ENCODE peak calls at places on chromosome 17, in five cellular contexts. R, F, X, Y and O are unnamed samples.

GRCh38 chr17:6240601-6241000 is 170.4 kb downstream of the WSCD1 start:
- DNase-seq in X (no peak), R (no peak), Y (no peak), F (no peak), O (no peak)

GRCh38 chr17:50514388-50514787 is 6.1 kb downstream of the MYCBPAP start:
- DNase-seq in Y (no peak), F (no peak), R (no peak), X (no peak), O (no peak)

GRCh38 chr17:4789701-4789950 is 862 bp downstream of the GLTPD2 start:
- DNase-seq in Y (no peak), X (no peak), R (peak; percentile 64), F (no peak), O (no peak)

GRCh38 chr17:731943-732787 is at the start of gene TLCD3A:
- DNase-seq in R (peak; percentile 71), Y (peak; percentile 55), X (peak; percentile 19), F (peak; percentile 95), O (peak; percentile 88)

GRCh38 chr17:336110-337021 is 16.2 kb downstream of the RPH3AL start:
- DNase-seq in Y (no peak), F (peak; percentile 62), X (no peak), R (no peak), O (no peak)

GRCh38 chr17:13540546-13540945 is 61.2 kb downstream of the HS3ST3A1 start:
- DNase-seq in R (no peak), X (no peak), Y (no peak), F (no peak), O (no peak)

GRCh38 chr17:79951361-79952264 is 84.1 kb downstream of the TBC1D16 start:
- DNase-seq in X (no peak), R (no peak), F (peak; percentile 48), Y (no peak), O (peak; percentile 90)

GRCh38 chr17:58658804-58659713 is 32.8 kb downstream of the TEX14 start:
- DNase-seq in F (peak; percentile 93), X (peak; percentile 81), R (peak; percentile 89), Y (peak; percentile 98), O (peak; percentile 89)

GRCh38 chr17:77140878-77141767 is at the start of gene SEC14L1:
- DNase-seq in X (peak; percentile 66), Y (peak; percentile 66), R (peak; percentile 78), F (peak; percentile 89), O (peak; percentile 66)

GRCh38 chr17:65794572-65794971 is 233.1 kb upstream of the AXIN2 start:
- DNase-seq in F (peak; percentile 43), R (peak; percentile 81), Y (peak; percentile 82), X (peak; percentile 37), O (peak; percentile 28)

GRCh38 chr17:43839670-43840101 is 6.7 kb upstream of the MPP3 start:
- DNase-seq in F (no peak), X (no peak), Y (peak; percentile 81), R (peak; percentile 20), O (no peak)

GRCh38 chr17:50817142-50817751 is 18.1 kb upstream of the WFIKKN2 start:
- DNase-seq in F (peak; percentile 84), Y (peak; percentile 31), R (peak; percentile 71), X (peak; percentile 60), O (peak; percentile 48)

GRCh38 chr17:60039509-60040442 is 38.9 kb downstream of the HEATR6 start:
- DNase-seq in Y (no peak), F (peak; percentile 31), X (no peak), R (no peak), O (no peak)

GRCh38 chr17:77783991-77784820 is 174.3 kb upstream of the TNRC6C start:
- DNase-seq in Y (no peak), X (peak; percentile 87), R (no peak), F (no peak), O (no peak)

GRCh38 chr17:8164815-8165131 is 2.0 kb upstream of the VAMP2 start:
- DNase-seq in F (no peak), X (no peak), Y (no peak), R (no peak), O (no peak)

GRCh38 chr17:18980682-18981384 is 23.7 kb downstream of the FAM83G start:
- DNase-seq in F (no peak), Y (no peak), R (no peak), X (no peak), O (no peak)

GRCh38 chr17:14833201-14833773 is 431.8 kb downstream of the PMP22 start:
- DNase-seq in R (no peak), Y (no peak), F (no peak), X (no peak), O (no peak)

GRCh38 chr17:76697702-76698465 is 12.9 kb downstream of the MXRA7 start:
- DNase-seq in F (peak; percentile 86), R (peak; percentile 70), Y (no peak), X (no peak), O (peak; percentile 80)

GRCh38 chr17:79130536-79131273 is 56.1 kb downstream of the ENGASE start:
- DNase-seq in Y (no peak), R (no peak), F (no peak), X (no peak), O (no peak)

GRCh38 chr17:4215882-4216411 is 47.8 kb downstream of the ANKFY1 start:
- DNase-seq in R (no peak), Y (no peak), F (peak; percentile 18), X (no peak), O (no peak)

GRCh38 chr17:491086-492014 is 138.7 kb upstream of the RPH3AL start:
- DNase-seq in X (no peak), F (peak; percentile 94), Y (no peak), R (peak; percentile 77), O (peak; percentile 82)

GRCh38 chr17:78725448-78726021 is 56.5 kb downstream of the CYTH1 start:
- DNase-seq in X (peak; percentile 83), Y (no peak), F (no peak), R (no peak), O (no peak)

GRCh38 chr17:42804918-42805367 is 6.3 kb downstream of the CNTD1 start:
- DNase-seq in X (no peak), Y (peak; percentile 30), R (no peak), F (no peak), O (no peak)

GRCh38 chr17:9287301-9287700 is 266.0 kb downstream of the NTN1 start:
- DNase-seq in F (no peak), R (no peak), Y (no peak), X (no peak), O (no peak)

GRCh38 chr17:50056961-50057330 is 1.0 kb downstream of the ITGA3 start:
- DNase-seq in Y (peak; percentile 52), F (no peak), R (peak; percentile 49), X (no peak), O (peak; percentile 58)

GRCh38 chr17:55794681-55795080 is 43.8 kb downstream of the PCTP start:
- DNase-seq in X (no peak), F (no peak), R (no peak), Y (no peak), O (no peak)

GRCh38 chr17:78438694-78439325 is 60.4 kb downstream of the PGS1 start:
- DNase-seq in R (peak; percentile 25), F (no peak), Y (no peak), X (no peak), O (no peak)

GRCh38 chr17:56934280-56934679 is 20.4 kb upstream of the TRIM25 start:
- DNase-seq in R (no peak), F (no peak), X (peak; percentile 73), Y (no peak), O (no peak)

GRCh38 chr17:75313941-75314550 is 24.8 kb upstream of the SLC25A19 start:
- DNase-seq in Y (no peak), R (no peak), X (no peak), F (no peak), O (no peak)
- TF ChIP-seq EZH2phosphoT487 in Y (no peak), R (no peak), X (no peak), F (no peak), O (no peak)

DNA sequence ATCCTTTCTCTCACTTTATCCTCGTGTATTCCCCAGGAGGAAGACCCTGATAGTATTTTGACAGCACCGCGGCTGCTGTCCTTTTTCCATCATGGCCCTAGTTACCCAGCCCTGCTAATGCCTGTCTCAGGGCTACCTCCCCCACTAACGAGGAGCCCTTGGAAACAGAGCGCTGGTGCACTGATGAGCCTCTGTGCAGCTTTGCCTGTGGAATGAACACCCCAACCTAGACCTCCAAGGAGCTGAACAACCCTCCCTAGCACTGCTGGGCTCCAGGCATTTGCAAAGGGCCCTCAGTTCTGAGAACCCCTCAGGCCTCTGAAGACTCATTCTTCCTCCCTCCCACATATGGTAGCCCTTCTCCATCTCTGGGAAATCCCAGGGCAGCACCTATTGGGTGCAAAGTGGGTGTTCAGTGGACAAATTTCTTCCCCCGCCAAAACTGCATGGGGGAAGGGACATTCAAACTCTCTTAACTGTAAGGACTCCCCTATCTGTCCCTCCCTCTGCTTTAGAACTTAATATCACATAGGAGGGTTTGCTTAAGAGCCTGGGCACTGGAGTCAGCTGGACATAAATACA is 23.4 kb upstream of the CCL1 start:
- DNase-seq in Y (no peak), F (no peak), X (no peak), R (no peak), O (no peak)
- H3K4me1 ChIP-seq in Y (no peaks in the 10 kb centered on the region), F (peaks cover 3% of the 10 kb centered on the region), X (peaks cover 97% of the 10 kb centered on the region), R (no peaks in the 10 kb centered on the region), O (no peaks in the 10 kb centered on the region)

GRCh38 chr17:34178047-34178446 is 77.0 kb upstream of the CCL2 start:
- DNase-seq in F (no peak), Y (no peak), R (peak; percentile 84), X (no peak), O (no peak)

GRCh38 chr17:34176440-34176839 is 78.6 kb upstream of the CCL2 start:
- DNase-seq in X (no peak), F (no peak), R (no peak), Y (no peak), O (no peak)

GRCh38 chr17:34173221-34173620 is 81.9 kb upstream of the CCL2 start:
- DNase-seq in X (no peak), Y (no peak), F (no peak), R (no peak), O (no peak)

GRCh38 chr17:34182036-34182803 is 72.9 kb upstream of the CCL2 start:
- DNase-seq in X (no peak), F (peak; percentile 30), Y (no peak), R (no peak), O (no peak)

DNA sequence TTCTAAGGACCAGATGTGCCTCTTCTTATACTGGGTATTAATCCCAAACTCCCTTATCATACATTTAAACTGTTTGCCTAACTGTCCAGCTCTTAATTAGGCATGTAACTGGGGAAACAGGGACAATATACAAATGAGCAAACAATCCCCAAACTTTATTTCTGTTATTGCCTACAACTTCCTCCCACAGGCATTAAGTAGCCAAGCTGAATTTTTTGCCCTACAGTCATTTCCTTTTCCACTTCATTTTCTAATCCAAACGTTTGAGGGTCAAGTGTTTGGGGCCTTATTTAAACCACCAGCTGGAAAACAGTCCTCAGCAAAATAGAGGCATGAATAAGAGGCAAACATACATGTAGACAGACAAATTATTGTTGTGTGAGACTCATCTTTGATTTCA is 77.4 kb upstream of the CCL2 start:
- DNase-seq in X (no peak), Y (no peak), R (no peak), F (no peak), O (no peak)
- TF ChIP-seq EZH2phosphoT487 in X (no peak), Y (no peak), R (no peak), F (no peak), O (no peak)

GRCh38 chr17:40447148-40447644 is 3.9 kb downstream of the IGFBP4 start:
- DNase-seq in X (no peak), R (no peak), Y (no peak), F (no peak), O (no peak)

GRCh38 chr17:40443196-40443987 is at the start of gene IGFBP4:
- DNase-seq in X (peak; percentile 71), Y (peak; percentile 62), R (peak; percentile 91), F (peak; percentile 92), O (peak; percentile 90)

GRCh38 chr17:40448213-40448638 is 5.0 kb downstream of the IGFBP4 start:
- DNase-seq in Y (no peak), R (no peak), X (no peak), F (no peak), O (no peak)

GRCh38 chr17:40443988-40444899 is 994 bp downstream of the IGFBP4 start:
- DNase-seq in F (no peak), R (peak; percentile 39), X (no peak), Y (peak; percentile 9), O (no peak)

GRCh38 chr17:40445769-40446468 is 2.7 kb downstream of the IGFBP4 start:
- DNase-seq in X (no peak), R (peak; percentile 51), Y (no peak), F (no peak), O (no peak)
- H3K4me1 ChIP-seq in X (peaks cover 17% of the 10 kb centered on the region), R (peaks cover 43% of the 10 kb centered on the region), Y (peaks cover 21% of the 10 kb centered on the region), F (peaks cover 52% of the 10 kb centered on the region), O (peaks cover 46% of the 10 kb centered on the region)